ENCODE peak calls at places on chromosome 16, in four cellular contexts. Q is WTC11, A is A549, D is K562. U is an unnamed sample.

GRCh38 chr16:1069154-1069553 is 3.4 kb upstream of the SSTR5 start:
- DNase-seq in Q (peak; percentile 51), A (no peak), D (no peak), U (no peak)

GRCh38 chr16:56310685-56311084 is 114.7 kb downstream of the AMFR start:
- DNase-seq in Q (no peak), A (no peak), D (no peak), U (no peak)

GRCh38 chr16:46896314-46896968 is 12.3 kb downstream of the GPT2 start:
- DNase-seq in Q (no peak), A (no peak), D (no peak), U (no peak)

GRCh38 chr16:50737420-50737959 is 4.4 kb upstream of the CYLD start:
- DNase-seq in Q (no peak), A (no peak), D (no peak), U (no peak)

GRCh38 chr16:83870830-83871229 is 28.1 kb upstream of the MLYCD start:
- DNase-seq in Q (no peak), A (no peak), D (no peak), U (peak; percentile 34)

GRCh38 chr16:1528921-1529537 is 4.4 kb upstream of the TMEM204 start:
- DNase-seq in Q (no peak), A (no peak), D (no peak), U (no peak)

GRCh38 chr16:10601444-10602401 is 21.3 kb upstream of the EMP2 start:
- DNase-seq in Q (no peak), A (no peak), D (no peak), U (peak; percentile 82)

GRCh38 chr16:58306327-58306726 is 11.5 kb upstream of the PRSS54 start:
- DNase-seq in Q (peak; percentile 36), A (no peak), D (peak; percentile 69), U (peak; percentile 15)

GRCh38 chr16:27551046-27551445 is 1.1 kb downstream of the KATNIP start:
- DNase-seq in Q (no peak), A (no peak), D (no peak), U (no peak)

GRCh38 chr16:9658157-9658556 is 524.1 kb downstream of the GRIN2A start:
- DNase-seq in Q (no peak), A (no peak), D (no peak), U (no peak)

GRCh38 chr16:72291531-72291981 is 119.6 kb upstream of the PMFBP1 start:
- DNase-seq in Q (no peak), A (peak; percentile 53), D (no peak), U (peak; percentile 28)

GRCh38 chr16:424623-425081 is 797 bp upstream of the RAB11FIP3 start:
- DNase-seq in Q (no peak), A (no peak), D (peak; percentile 50), U (no peak)

GRCh38 chr16:81401035-81401950 is 43.3 kb upstream of the CMIP start:
- DNase-seq in Q (no peak), A (peak; percentile 96), D (peak; percentile 60), U (peak; percentile 12)

GRCh38 chr16:84724619-84725307 is 25.0 kb downstream of the USP10 start:
- DNase-seq in Q (no peak), A (no peak), D (peak; percentile 58), U (no peak)

GRCh38 chr16:28879261-28879840 is 1.1 kb downstream of the ATP2A1 start:
- DNase-seq in Q (no peak), A (no peak), D (no peak), U (no peak)

GRCh38 chr16:64152010-64152767 is 969.7 kb downstream of the CDH11 start:
- DNase-seq in Q (no peak), A (no peak), D (no peak), U (no peak)

GRCh38 chr16:27313422-27314160 is at the start of gene IL4R:
- DNase-seq in Q (peak; percentile 58), A (no peak), D (peak; percentile 67), U (peak; percentile 94)

GRCh38 chr16:66020061-66020460 is 346.4 kb upstream of the CDH5 start:
- DNase-seq in Q (no peak), A (no peak), D (no peak), U (no peak)

GRCh38 chr16:67846063-67846319 is 742 bp upstream of the NUTF2 start:
- DNase-seq in Q (no peak), A (no peak), D (no peak), U (no peak)

GRCh38 chr16:55003306-55003705 is 72.6 kb downstream of the IRX5 start:
- DNase-seq in Q (no peak), A (no peak), D (no peak), U (no peak)

DNA sequence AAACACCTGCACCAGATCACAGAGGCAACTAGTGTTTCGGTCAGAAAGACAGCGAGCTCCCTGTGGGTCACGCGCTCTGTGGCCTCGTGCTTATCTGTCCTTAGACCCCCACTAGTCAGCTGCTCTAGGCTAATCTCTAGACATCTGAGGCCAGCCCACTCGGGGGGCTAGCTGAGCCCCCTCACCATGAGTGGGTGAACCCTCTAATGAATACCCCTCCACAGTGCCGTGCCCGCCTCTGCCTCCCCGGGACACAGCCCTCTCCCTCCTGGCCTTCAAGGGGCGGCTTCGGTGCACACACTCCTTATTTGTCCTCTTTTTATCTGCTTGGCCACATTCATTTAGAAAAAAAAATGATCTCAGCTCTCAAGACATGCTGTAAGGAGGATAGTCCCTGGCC is 320.1 kb downstream of the C16orf95 start:
- DNase-seq in Q (no peak), A (no peak), D (no peak), U (no peak)
- TF ChIP-seq NR3C1 in Q (no peak), A (no peak), D (no peak), U (no peak)

GRCh38 chr16:87366288-87366687 is 17.3 kb downstream of the FBXO31 start:
- DNase-seq in Q (no peak), A (no peak), D (no peak), U (no peak)
- TF ChIP-seq NR3C1 in Q (no peak), A (no peak), D (no peak), U (no peak)

GRCh38 chr16:74140557-74140956 is 156.1 kb upstream of the PSMD7 start:
- DNase-seq in Q (no peak), A (no peak), D (no peak), U (no peak)

GRCh38 chr16:74143171-74143570 is 153.4 kb upstream of the PSMD7 start:
- DNase-seq in Q (no peak), A (no peak), D (no peak), U (no peak)

GRCh38 chr16:74146643-74147042 is 150.0 kb upstream of the PSMD7 start:
- DNase-seq in Q (no peak), A (no peak), D (no peak), U (no peak)

GRCh38 chr16:74141015-74141414 is 155.6 kb upstream of the PSMD7 start:
- DNase-seq in Q (no peak), A (no peak), D (no peak), U (no peak)
- TF ChIP-seq NR3C1 in Q (no peak), A (no peak), D (no peak), U (no peak)

GRCh38 chr16:68909099-68909733 is 65.9 kb downstream of the TANGO6 start:
- DNase-seq in Q (no peak), A (no peak), D (no peak), U (no peak)
- TF ChIP-seq NR3C1 in Q (no peak), A (no peak), D (no peak), U (no peak)

GRCh38 chr16:19858654-19859018 is 26.0 kb downstream of the GPRC5B start:
- DNase-seq in Q (no peak), A (no peak), D (no peak), U (no peak)

GRCh38 chr16:19861069-19861468 is 23.6 kb downstream of the GPRC5B start:
- DNase-seq in Q (no peak), A (no peak), D (no peak), U (no peak)

GRCh38 chr16:19860146-19861030 is 24.3 kb downstream of the GPRC5B start:
- DNase-seq in Q (no peak), A (no peak), D (no peak), U (no peak)

GRCh38 chr16:19859166-19859565 is 25.5 kb downstream of the GPRC5B start:
- DNase-seq in Q (no peak), A (no peak), D (no peak), U (no peak)

DNA sequence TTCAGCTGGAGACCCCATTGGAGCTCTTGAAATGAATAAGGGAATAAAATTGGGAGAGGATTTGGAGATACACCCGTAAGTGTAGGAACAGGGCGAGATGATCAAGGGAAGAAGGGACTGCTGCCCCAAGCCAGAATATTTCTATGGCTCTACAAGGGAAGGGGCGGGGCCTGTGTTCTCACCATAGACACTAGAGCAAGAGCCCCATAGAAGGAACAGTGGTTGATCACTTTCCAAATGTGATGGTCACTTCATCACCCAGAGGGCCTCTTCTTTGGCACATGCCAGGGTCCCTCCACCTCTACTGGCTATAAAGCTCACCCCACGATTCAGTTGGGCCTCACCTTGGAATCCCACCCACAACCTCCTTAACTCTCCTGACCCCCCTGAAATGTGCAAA is 25.0 kb downstream of the GPRC5B start:
- DNase-seq in Q (no peak), A (no peak), D (no peak), U (no peak)
- TF ChIP-seq NR3C1 in Q (no peak), A (no peak), D (no peak), U (no peak)

GRCh38 chr16:2967211-2967631 is 1.9 kb upstream of the PAQR4 start:
- DNase-seq in Q (no peak), A (no peak), D (no peak), U (no peak)

GRCh38 chr16:2968368-2968737 is 795 bp upstream of the PAQR4 start:
- DNase-seq in Q (no peak), A (no peak), D (peak; percentile 83), U (no peak)

GRCh38 chr16:2966043-2966802 is 2.1 kb downstream of the KREMEN2 start:
- DNase-seq in Q (peak; percentile 37), A (no peak), D (no peak), U (no peak)

GRCh38 chr16:2967721-2968161 is 1.4 kb upstream of the PAQR4 start:
- DNase-seq in Q (no peak), A (no peak), D (no peak), U (no peak)

GRCh38 chr16:2966803-2967184 is 2.4 kb upstream of the PAQR4 start:
- DNase-seq in Q (peak; percentile 37), A (no peak), D (no peak), U (no peak)
- TF ChIP-seq NR3C1 in Q (no peak), A (no peak), D (no peak), U (no peak)

GRCh38 chr16:62963846-62964245 is 927.6 kb upstream of the CDH8 start:
- DNase-seq in Q (no peak), A (no peak), D (no peak), U (no peak)
- TF ChIP-seq NR3C1 in Q (no peak), A (no peak), D (no peak), U (no peak)

GRCh38 chr16:17463335-17463734 is 7.4 kb downstream of the XYLT1 start:
- DNase-seq in Q (no peak), A (no peak), D (no peak), U (no peak)

GRCh38 chr16:17468611-17469010 is 2.1 kb downstream of the XYLT1 start:
- DNase-seq in Q (no peak), A (no peak), D (no peak), U (no peak)

GRCh38 chr16:17467923-17468540 is 2.7 kb downstream of the XYLT1 start:
- DNase-seq in Q (peak; percentile 77), A (peak; percentile 26), D (peak; percentile 32), U (peak; percentile 33)

GRCh38 chr16:17466876-17467275 is 3.9 kb downstream of the XYLT1 start:
- DNase-seq in Q (no peak), A (no peak), D (no peak), U (no peak)

DNA sequence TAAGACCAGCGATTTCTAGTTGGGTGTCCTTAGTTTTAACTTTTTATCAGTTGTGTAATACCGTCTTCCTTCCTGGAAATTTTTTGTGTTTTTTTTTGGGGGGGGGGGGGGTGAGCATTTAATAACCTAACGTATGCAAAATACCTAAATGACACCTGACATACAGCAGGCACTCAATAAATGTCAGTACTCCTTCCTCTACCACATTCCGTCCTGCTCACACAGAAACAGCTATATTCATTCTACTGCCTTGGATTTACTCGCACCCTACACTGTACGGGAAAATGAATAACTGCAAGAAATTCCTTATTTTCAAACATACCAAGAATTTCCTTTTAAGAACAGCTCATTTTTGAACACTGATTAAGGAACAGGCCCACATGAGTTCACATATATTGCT is 5.3 kb downstream of the XYLT1 start:
- DNase-seq in Q (no peak), A (no peak), D (no peak), U (no peak)
- TF ChIP-seq NR3C1 in Q (no peak), A (no peak), D (no peak), U (no peak)

U was measured in HepG2.